ENCODE peak calls at places on chromosome 13, in four cellular contexts. X is HepG2, N is A549, T is HCT116. L is an unnamed sample.

GRCh38 chr13:37369618-37370017 is 228.9 kb downstream of the POSTN start:
- DNase-seq in T (no peak), X (no peak), N (no peak), L (peak)

GRCh38 chr13:26923824-26924605 is 163.4 kb upstream of the GPR12 start:
- DNase-seq in N (peak), X (no peak), T (no peak), L (peak)

GRCh38 chr13:113406321-113407102 is 42.6 kb upstream of the GRTP1 start:
- DNase-seq in X (no peak), N (no peak), T (no peak), L (no peak)

GRCh38 chr13:40181203-40181845 is 485.1 kb downstream of the FOXO1 start:
- DNase-seq in N (peak), X (peak), T (no peak), L (peak)

GRCh38 chr13:30818323-30818960 is 83.1 kb downstream of the ALOX5AP start:
- DNase-seq in N (no peak), X (no peak), T (no peak), L (peak)

GRCh38 chr13:24905242-24905641 is 141.3 kb downstream of the RNF17 start:
- DNase-seq in X (no peak), T (no peak), N (no peak), L (peak)

GRCh38 chr13:96766311-96766710 is 228.0 kb downstream of the OXGR1 start:
- DNase-seq in N (no peak), T (no peak), X (no peak), L (no peak)

GRCh38 chr13:66887088-66887487 is 343.0 kb downstream of the PCDH9 start:
- DNase-seq in N (no peak), X (no peak), T (no peak), L (peak)

GRCh38 chr13:39835253-39835652 is 179.8 kb downstream of the COG6 start:
- DNase-seq in X (no peak), T (no peak), N (no peak), L (no peak)

GRCh38 chr13:105634059-105634458 is 901.4 kb downstream of the EFNB2 start:
- DNase-seq in X (no peak), N (no peak), T (no peak), L (no peak)

GRCh38 chr13:38872693-38873092 is 117.9 kb downstream of the STOML3 start:
- DNase-seq in X (peak), T (peak), N (peak), L (peak)

GRCh38 chr13:46295531-46296464 is 84.1 kb downstream of the LRRC63 start:
- DNase-seq in X (no peak), T (no peak), N (no peak), L (peak)

GRCh38 chr13:21453352-21454089 is 5.6 kb downstream of the ZDHHC20 start:
- DNase-seq in T (no peak), X (peak), N (no peak), L (no peak)

GRCh38 chr13:30577381-30577780 is 40.3 kb upstream of the USPL1 start:
- DNase-seq in T (peak), N (peak), X (peak), L (peak)

GRCh38 chr13:41547253-41548000 is 90.1 kb downstream of the RGCC start:
- DNase-seq in X (peak), T (no peak), N (no peak), L (no peak)

GRCh38 chr13:45142440-45143345 is 22.4 kb downstream of the GTF2F2 start:
- DNase-seq in N (no peak), X (peak), T (peak), L (peak)

GRCh38 chr13:30576528-30576927 is 41.2 kb upstream of the USPL1 start:
- DNase-seq in N (no peak), T (no peak), X (peak), L (peak)

GRCh38 chr13:30145709-30146367 is 161.5 kb downstream of the KATNAL1 start:
- DNase-seq in T (no peak), N (no peak), X (no peak), L (no peak)

GRCh38 chr13:101941095-101941777 is 460.6 kb downstream of the FGF14 start:
- DNase-seq in X (no peak), N (peak), T (no peak), L (peak)

GRCh38 chr13:76972430-76972829 is 19.5 kb upstream of the CLN5 start:
- DNase-seq in T (no peak), N (no peak), X (no peak), L (no peak)

GRCh38 chr13:33312150-33312908 is 26.8 kb upstream of the STARD13 start:
- DNase-seq in X (peak), T (no peak), N (peak), L (peak)

GRCh38 chr13:112626761-112627160 is 38.8 kb upstream of the TUBGCP3 start:
- DNase-seq in T (no peak), X (no peak), N (no peak), L (no peak)

GRCh38 chr13:71712988-71713653 is 153.9 kb downstream of the DACH1 start:
- DNase-seq in N (no peak), T (no peak), X (peak), L (no peak)

GRCh38 chr13:111437856-111438547 is 117.6 kb downstream of the TEX29 start:
- DNase-seq in N (no peak), T (no peak), X (no peak), L (no peak)
- TF ChIP-seq CEBPB in N (no peak), T (no peak), X (no peak), L (no peak)

GRCh38 chr13:74305876-74306275 is 171.7 kb upstream of the KLF12 start:
- DNase-seq in N (no peak), T (no peak), X (no peak), L (no peak)
- TF ChIP-seq CEBPB in N (no peak), T (no peak), X (no peak), L (no peak)

GRCh38 chr13:90518398-90518797 is 829.1 kb upstream of the MIR17HG start:
- DNase-seq in N (no peak), T (no peak), X (no peak), L (no peak)

GRCh38 chr13:90519157-90519556 is 828.3 kb upstream of the MIR17HG start:
- DNase-seq in T (no peak), X (no peak), N (no peak), L (no peak)
- TF ChIP-seq CEBPB in T (no peak), X (no peak), N (no peak), L (no peak)

GRCh38 chr13:20441066-20441465 is 84.6 kb downstream of the CRYL1 start:
- DNase-seq in N (no peak), X (no peak), T (no peak), L (no peak)

GRCh38 chr13:20442370-20442769 is 83.3 kb downstream of the CRYL1 start:
- DNase-seq in X (no peak), T (no peak), N (no peak), L (no peak)

GRCh38 chr13:20446405-20446804 is 79.3 kb downstream of the CRYL1 start:
- DNase-seq in X (no peak), T (no peak), N (no peak), L (no peak)

GRCh38 chr13:20441879-20442278 is 83.8 kb downstream of the CRYL1 start:
- DNase-seq in T (peak), N (no peak), X (no peak), L (peak)

GRCh38 chr13:20442798-20443381 is 82.8 kb downstream of the CRYL1 start:
- DNase-seq in N (no peak), T (no peak), X (no peak), L (no peak)
- TF ChIP-seq CEBPB in N (no peak), T (no peak), X (no peak), L (no peak)

DNA sequence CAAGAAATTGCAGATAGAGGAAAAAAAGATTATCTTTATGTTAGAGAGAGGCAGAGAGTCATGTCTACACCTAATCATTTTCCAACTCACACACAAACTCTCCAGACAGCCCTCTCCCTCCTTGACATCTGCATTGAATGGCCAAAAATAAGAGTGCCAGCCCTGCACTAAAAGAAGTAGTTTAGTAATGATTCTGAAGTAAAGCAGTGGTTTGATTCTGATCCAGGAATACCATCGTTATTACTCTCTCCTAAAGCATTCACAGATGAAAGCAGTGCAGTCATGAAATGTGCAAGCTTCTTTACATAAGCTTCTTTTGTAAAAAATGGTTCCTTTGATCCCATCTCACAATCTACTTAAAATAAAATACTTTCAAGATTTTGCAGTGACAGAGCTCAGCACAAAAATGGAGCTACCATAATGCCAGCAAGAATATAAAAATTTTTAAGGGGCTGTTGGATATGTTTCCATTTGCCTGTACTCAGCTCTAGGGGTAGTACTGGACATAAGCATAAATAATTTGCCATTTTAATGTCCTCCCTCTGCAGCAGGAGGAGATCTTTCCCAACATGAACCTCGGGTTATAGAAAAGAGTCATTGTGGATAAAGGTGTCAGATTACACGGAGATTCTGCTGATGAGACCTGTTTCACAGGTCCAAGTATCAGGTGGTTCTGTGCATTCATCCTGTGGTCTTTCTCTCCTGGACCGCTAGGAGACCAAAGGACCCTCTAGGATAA is 406.3 kb downstream of the DCT start:
- DNase-seq in X (no peak), T (no peak), N (no peak), L (peak)
- TF ChIP-seq CEBPB in X (no peak), T (no peak), N (no peak), L (no peak)